ENCODE peak calls at places on chromosomes 3 and 15, in seven cellular contexts. Q, Z, F, A, B, W and L are unnamed samples.

GRCh38 chr3:108500728-108501127 is 9.7 kb downstream of the MYH15 start:
- DNase-seq in W (no peak), B (no peak), A (no peak), F (no peak), Z (peak), Q (no peak), L (peak)

GRCh38 chr3:181176610-181177009 is 187.1 kb upstream of the DNAJC19 start:
- DNase-seq in F (peak), B (peak), A (no peak), Z (peak), Q (peak), W (peak), L (peak)

GRCh38 chr3:133294253-133294652 is 105.6 kb upstream of the BFSP2 start:
- DNase-seq in F (no peak), W (no peak), Q (no peak), B (no peak), Z (no peak), A (no peak), L (no peak)

GRCh38 chr3:35710554-35710953 is 71.2 kb downstream of the ARPP21 start:
- DNase-seq in A (no peak), Z (no peak), Q (no peak), W (no peak), F (no peak), B (no peak), L (no peak)

GRCh38 chr3:141979050-141979671 is 102.7 kb downstream of the ATP1B3 start:
- DNase-seq in Q (no peak), F (no peak), A (no peak), W (no peak), Z (peak), B (no peak), L (peak)

GRCh38 chr3:103048371-103048722 is 613.5 kb downstream of the ZPLD1 start:
- DNase-seq in A (no peak), Z (no peak), F (no peak), W (no peak), Q (no peak), B (no peak), L (no peak)

GRCh38 chr15:65887565-65887964 is 18.3 kb downstream of the RAB11A start:
- DNase-seq in F (no peak), Q (no peak), W (no peak), B (no peak), A (no peak), Z (no peak), L (no peak)

GRCh38 chr15:85545757-85546156 is 165.4 kb downstream of the AKAP13 start:
- DNase-seq in B (no peak), A (no peak), F (no peak), Z (no peak), Q (no peak), W (no peak), L (no peak)

GRCh38 chr15:36931434-36931833 is 168.9 kb downstream of the MEIS2 start:
- DNase-seq in F (no peak), B (no peak), A (no peak), Z (no peak), W (no peak), Q (no peak), L (no peak)